ENCODE peak calls at places on chromosome 2, in four cellular contexts. C, E, G and Q are unnamed samples.
A peak's percentile ranks its signal among the peaks of the same experiment; 100 is the strongest.

GRCh38 chr2:218745559-218746469 is 35.2 kb downstream of the TTLL4 start:
- DNase-seq in C (no peak), E (no peak), G (no peak), Q (no peak)

GRCh38 chr2:163133602-163134001 is 295.0 kb upstream of the KCNH7 start:
- DNase-seq in C (no peak), E (no peak), G (no peak), Q (no peak)

GRCh38 chr2:67108231-67108630 is 288.9 kb upstream of the ETAA1 start:
- DNase-seq in C (no peak), E (peak; percentile 76), G (no peak), Q (no peak)

GRCh38 chr2:161681043-161681442 is 56.8 kb downstream of the SLC4A10 start:
- DNase-seq in C (no peak), E (no peak), G (no peak), Q (no peak)

GRCh38 chr2:136006658-136007057 is 21.2 kb upstream of the DARS1 start:
- DNase-seq in C (no peak), E (no peak), G (no peak), Q (no peak)

GRCh38 chr2:96665083-96665569 is 22.6 kb downstream of the FER1L5 start:
- DNase-seq in C (peak; percentile 100), E (no peak), G (no peak), Q (no peak)

GRCh38 chr2:196249860-196250259 is 78.5 kb upstream of the STK17B start:
- DNase-seq in C (no peak), E (no peak), G (no peak), Q (no peak)

GRCh38 chr2:57981369-57981768 is 65.2 kb upstream of the VRK2 start:
- DNase-seq in C (peak; percentile 63), E (no peak), G (no peak), Q (no peak)

GRCh38 chr2:203586696-203587095 is 51.6 kb upstream of the RAPH1 start:
- DNase-seq in C (no peak), E (no peak), G (no peak), Q (no peak)

GRCh38 chr2:171320208-171320621 is 113.6 kb downstream of the METTL8 start:
- DNase-seq in C (no peak), E (no peak), G (no peak), Q (no peak)

GRCh38 chr2:131055169-131056065 is 37.8 kb downstream of the FAM168B start:
- DNase-seq in C (peak; percentile 54), E (no peak), G (no peak), Q (no peak)

GRCh38 chr2:232929303-232930123 is 59.4 kb downstream of the SNORC start:
- DNase-seq in C (no peak), E (no peak), G (no peak), Q (no peak)

GRCh38 chr2:196481323-196481695 is 158.2 kb upstream of the CCDC150 start:
- DNase-seq in C (peak; percentile 76), E (no peak), G (no peak), Q (no peak)